ENCODE peak calls at places on chromosomes 4 and X, in nine cellular contexts. I is stimulated activated CD8-positive, alpha-beta memory T cell treated with anti-CD3 and anti-CD28 coated beads, Interleukin-15, amount 100 ng/mL, for 4 hours; M is GM13977; N is activated CD4-positive, alpha-beta T cell treated with anti-CD3 and anti-CD28 coated beads, Interleukin-2, amount 10 ng/mL, durations not matched to agents 24 days and 14 days; U is activated T-helper 9 cell treated with anti-CD3 and anti-CD28 coated beads, Interleukin-2, amount 50 U/mL, for 16 hours; V is mammary epithelial cell; W is neural crest cell; P is AG09309; J is occipital lobe. D is an unnamed sample.

GRCh38 chrX:119682019-119682989 is 10.7 kb downstream of the SEPTIN6 start:
- DNase-seq in I (no peak), M (no peak), N (peak), U (no peak), V (no peak), W (no peak), P (no peak), J (no peak), D (no peak)

GRCh38 chr4:139084425-139085093 is 69.0 kb downstream of the NOCT start:
- DNase-seq in I (no peak), M (peak), N (no peak), U (no peak), V (no peak), W (no peak), P (no peak), J (no peak), D (no peak)

GRCh38 chr4:165751882-165752281 is 121.2 kb upstream of the TLL1 start:
- DNase-seq in I (no peak), M (no peak), N (no peak), U (no peak), V (no peak), W (no peak), P (no peak), J (no peak), D (no peak)

GRCh38 chrX:116417214-116417613 is 19.2 kb upstream of the SLC6A14 start:
- DNase-seq in I (no peak), M (no peak), N (no peak), U (no peak), V (peak), W (no peak), P (no peak), J (no peak), D (no peak)

GRCh38 chr4:110602061-110602460 is 20.8 kb downstream of the PITX2 start:
- DNase-seq in I (no peak), M (no peak), N (no peak), U (no peak), V (no peak), W (no peak), P (no peak), J (no peak), D (no peak)

GRCh38 chr4:54109226-54110018 is 9.5 kb downstream of the GSX2 start:
- DNase-seq in I (no peak), M (no peak), N (no peak), U (no peak), V (no peak), W (no peak), P (no peak), J (no peak), D (no peak)

GRCh38 chr4:48341776-48342558 is 638 bp downstream of the SLAIN2 start:
- DNase-seq in I (peak), M (peak), N (peak), U (peak), V (peak), W (peak), P (no peak), J (peak), D (peak)

GRCh38 chr4:26326791-26327190 is 6.0 kb downstream of the RBPJ start:
- DNase-seq in I (no peak), M (no peak), N (no peak), U (no peak), V (peak), W (no peak), P (peak), J (no peak), D (no peak)

GRCh38 chrX:150649096-150649870 is 43.9 kb upstream of the MTMR1 start:
- DNase-seq in I (no peak), M (no peak), N (no peak), U (no peak), V (no peak), W (no peak), P (no peak), J (no peak), D (no peak)

GRCh38 chr4:141654098-141654497 is 17.7 kb downstream of the IL15 start:
- DNase-seq in I (no peak), M (no peak), N (no peak), U (no peak), V (no peak), W (peak), P (no peak), J (no peak), D (no peak)

GRCh38 chr4:33357121-33357520 is 2637.0 kb downstream of the PCDH7 start:
- DNase-seq in I (no peak), M (no peak), N (no peak), U (no peak), V (no peak), W (no peak), P (no peak), J (no peak), D (no peak)

GRCh38 chrX:152028611-152029010 is 54.1 kb upstream of the GABRE start:
- DNase-seq in I (no peak), M (no peak), N (no peak), U (no peak), V (no peak), W (no peak), P (no peak), J (no peak), D (no peak)

GRCh38 chrX:129553619-129554288 is 13.7 kb downstream of the OCRL start:
- DNase-seq in I (no peak), M (peak), N (no peak), U (no peak), V (no peak), W (no peak), P (no peak), J (no peak), D (no peak)

GRCh38 chr4:121535351-121535750 is 154.5 kb upstream of the QRFPR start:
- DNase-seq in I (no peak), M (no peak), N (no peak), U (no peak), V (no peak), W (no peak), P (no peak), J (no peak), D (no peak)

GRCh38 chrX:853304-853703 is 222.7 kb downstream of the SHOX start:
- DNase-seq in I (no peak), M (no peak), N (no peak), U (no peak), V (no peak), W (no peak), P (no peak), J (no peak), D (no peak)

GRCh38 chr4:47488706-47489105 is 3.6 kb downstream of the ATP10D start:
- DNase-seq in I (no peak), M (no peak), N (no peak), U (no peak), V (no peak), W (no peak), P (no peak), J (no peak), D (no peak)

GRCh38 chr4:47551682-47552081 is 66.6 kb downstream of the ATP10D start:
- DNase-seq in I (no peak), M (no peak), N (no peak), U (no peak), V (peak), W (no peak), P (no peak), J (no peak), D (no peak)

GRCh38 chrX:17637235-17637634 is 100.1 kb upstream of the SCML1 start:
- DNase-seq in I (no peak), M (no peak), N (no peak), U (no peak), V (no peak), W (no peak), P (no peak), J (no peak), D (no peak)

GRCh38 chrX:111445485-111445884 is 33.5 kb upstream of the DCX start:
- DNase-seq in I (no peak), M (peak), N (peak), U (no peak), V (peak), W (no peak), P (peak), J (no peak), D (no peak)

GRCh38 chrX:47854474-47854873 is 17.8 kb downstream of the ZNF81 start:
- DNase-seq in I (no peak), M (no peak), N (peak), U (no peak), V (peak), W (peak), P (no peak), J (no peak), D (peak)

GRCh38 chr4:54542540-54543041 is 115.2 kb upstream of the KIT start:
- DNase-seq in I (no peak), M (no peak), N (no peak), U (no peak), V (no peak), W (no peak), P (no peak), J (no peak), D (no peak)

D was measured in head of caudate nucleus.